ENCODE peak calls at places on chromosomes 6 and 20, in eight cellular contexts. U, F, J, Q, S, I, P and O are unnamed samples.

GRCh38 chr6:12066297-12066696 is 54.2 kb downstream of the HIVEP1 start:
- DNase-seq in S (no peak), I (no peak), U (no peak), P (no peak), F (no peak), Q (peak; percentile 72), J (no peak), O (no peak)

GRCh38 chr6:157264701-157265100 is 58.6 kb downstream of the TMEM242 start:
- DNase-seq in I (no peak), Q (no peak), J (no peak), F (peak; percentile 38), P (no peak), S (no peak), U (no peak), O (no peak)

GRCh38 chr6:139588734-139589418 is 214.4 kb upstream of the CITED2 start:
- DNase-seq in J (no peak), I (no peak), S (no peak), Q (peak; percentile 75), P (no peak), F (no peak), U (no peak), O (no peak)

GRCh38 chr20:57959018-57959417 is 249.2 kb upstream of the PMEPA1 start:
- DNase-seq in P (peak; percentile 28), Q (no peak), S (no peak), J (no peak), F (no peak), I (no peak), U (peak; percentile 51), O (no peak)

GRCh38 chr6:138692978-138693909 is 80.3 kb upstream of the CCDC28A start:
- DNase-seq in Q (peak; percentile 63), P (peak; percentile 14), I (no peak), U (peak; percentile 77), F (peak; percentile 82), J (no peak), S (peak; percentile 49), O (peak; percentile 7)

GRCh38 chr6:159983641-159984080 is 14.8 kb downstream of the IGF2R start:
- DNase-seq in J (no peak), P (peak; percentile 37), S (no peak), U (no peak), Q (no peak), I (no peak), F (no peak), O (no peak)

GRCh38 chr6:30926644-30927043 is 5.3 kb downstream of the SFTA2 start:
- DNase-seq in I (no peak), S (no peak), Q (peak; percentile 35), J (no peak), U (peak; percentile 68), F (peak; percentile 76), P (no peak), O (no peak)

GRCh38 chr6:43570876-43571441 is 4.9 kb downstream of the XPO5 start:
- DNase-seq in S (no peak), J (no peak), I (no peak), P (no peak), F (no peak), Q (peak; percentile 12), U (no peak), O (no peak)

GRCh38 chr6:38997128-38997761 is 51.3 kb upstream of the GLP1R start:
- DNase-seq in Q (no peak), U (peak; percentile 32), S (peak; percentile 36), F (no peak), J (no peak), P (no peak), I (no peak), O (no peak)

GRCh38 chr6:96975848-96976247 is 51.3 kb downstream of the KLHL32 start:
- DNase-seq in P (no peak), I (no peak), J (no peak), F (no peak), S (no peak), U (no peak), Q (no peak), O (no peak)

GRCh38 chr20:54028276-54029011 is 42.0 kb downstream of the BCAS1 start:
- DNase-seq in P (peak; percentile 70), Q (no peak), U (no peak), F (no peak), S (no peak), I (no peak), J (no peak), O (no peak)